ENCODE peak calls at places on chromosomes 3 and 15, in five cellular contexts. J is fibroblast of villous mesenchyme; B is adipocyte; E is mesendoderm; R is CD4-positive, alpha-beta memory T cell. D is an unnamed sample.
A peak's percentile ranks its signal among the peaks of the same experiment; 100 is the strongest.

GRCh38 chr3:4834403-4834866 is 144.8 kb upstream of the BHLHE40 start:
- DNase-seq in R (peak; percentile 84), E (no peak), B (no peak), J (no peak), D (no peak)

GRCh38 chr3:104763007-104763406 is 603.7 kb upstream of the ALCAM start:
- DNase-seq in E (no peak), J (peak; percentile 26), R (no peak), B (peak; percentile 55), D (peak; percentile 80)

GRCh38 chr15:84981054-84981710 is 474 bp upstream of the PDE8A start:
- DNase-seq in J (peak; percentile 97), B (peak; percentile 97), E (peak; percentile 98), R (peak; percentile 95), D (peak; percentile 98)

GRCh38 chr3:115099115-115099884 is 47.8 kb downstream of the ZBTB20 start:
- DNase-seq in R (no peak), J (no peak), E (no peak), B (peak; percentile 54), D (peak; percentile 10)

GRCh38 chr3:51813539-51813938 is 34.5 kb upstream of the IQCF6 start:
- DNase-seq in E (no peak), B (no peak), R (no peak), J (no peak), D (no peak)

GRCh38 chr3:9316881-9317341 is 45.9 kb upstream of the THUMPD3 start:
- DNase-seq in R (no peak), E (peak; percentile 77), B (peak; percentile 49), J (peak; percentile 58), D (peak; percentile 75)

GRCh38 chr3:61979645-61980430 is 393.5 kb downstream of the FEZF2 start:
- DNase-seq in E (no peak), R (no peak), J (peak; percentile 26), B (no peak), D (peak; percentile 32)

GRCh38 chr3:49359623-49360022 is 1.5 kb upstream of the GPX1 start:
- DNase-seq in J (peak; percentile 35), E (no peak), R (no peak), B (no peak), D (no peak)

GRCh38 chr3:194675081-194675640 is 3.2 kb upstream of the LSG1 start:
- DNase-seq in B (no peak), J (no peak), E (no peak), R (no peak), D (peak; percentile 20)

GRCh38 chr3:99875573-99875924 is 57.9 kb downstream of the CMSS1 start:
- DNase-seq in B (peak; percentile 83), J (peak; percentile 80), E (no peak), R (no peak), D (peak; percentile 88)

GRCh38 chr15:82105458-82106205 is 59.8 kb upstream of the MEX3B start:
- DNase-seq in E (peak; percentile 57), J (peak; percentile 34), R (no peak), B (peak; percentile 40), D (peak; percentile 75)

GRCh38 chr3:44339990-44340389 is 1.4 kb downstream of the TCAIM start:
- DNase-seq in J (no peak), B (no peak), R (no peak), E (no peak), D (no peak)

GRCh38 chr3:129249284-129250065 is at the start of gene COPG1:
- DNase-seq in R (peak; percentile 82), B (peak; percentile 94), E (peak; percentile 92), J (peak; percentile 87), D (peak; percentile 90)

GRCh38 chr3:4597204-4597985 is 104.2 kb downstream of the ITPR1 start:
- DNase-seq in E (no peak), R (no peak), J (peak; percentile 48), B (peak; percentile 34), D (no peak)

GRCh38 chr3:192409838-192410683 is 317.3 kb downstream of the FGF12 start:
- DNase-seq in R (no peak), J (no peak), E (peak; percentile 77), B (no peak), D (peak; percentile 3)

GRCh38 chr15:66256692-66257091 is 3.1 kb upstream of the MEGF11 start:
- DNase-seq in R (no peak), B (no peak), J (no peak), E (no peak), D (no peak)

GRCh38 chr15:74725845-74726773 is 781 bp upstream of the CYP1A1 start:
- DNase-seq in J (peak; percentile 7), R (peak; percentile 65), B (peak; percentile 65), E (peak; percentile 34), D (peak; percentile 8)

GRCh38 chr3:176953106-176954080 is 243.9 kb downstream of the TBL1XR1 start:
- DNase-seq in E (no peak), J (peak; percentile 97), R (no peak), B (peak; percentile 71), D (peak; percentile 64)

GRCh38 chr3:117454236-117454635 is 744.7 kb downstream of the TUSC7 start:
- DNase-seq in R (no peak), J (no peak), E (peak; percentile 39), B (no peak), D (no peak)

GRCh38 chr15:47206358-47206978 is 510.8 kb upstream of the SEMA6D start:
- DNase-seq in E (peak; percentile 30), B (no peak), R (no peak), J (no peak), D (no peak)

GRCh38 chr15:95259513-95259912 is 1028.2 kb downstream of the MCTP2 start:
- DNase-seq in J (peak; percentile 87), R (no peak), B (peak; percentile 90), E (peak; percentile 85), D (peak; percentile 89)

GRCh38 chr15:24772709-24773373 is 97.3 kb downstream of the NPAP1 start:
- DNase-seq in B (peak; percentile 83), E (peak; percentile 88), J (peak; percentile 48), R (peak; percentile 69), D (peak; percentile 84)

GRCh38 chr3:31671976-31672375 is 139.3 kb downstream of the STT3B start:
- DNase-seq in J (peak; percentile 53), B (no peak), E (no peak), R (no peak), D (peak; percentile 15)

GRCh38 chr15:57949374-57949938 is 116.1 kb downstream of the ALDH1A2 start:
- DNase-seq in J (no peak), E (no peak), R (no peak), B (no peak), D (no peak)

GRCh38 chr3:120147072-120147871 is 53.0 kb upstream of the GSK3B start:
- DNase-seq in B (no peak), E (peak; percentile 58), J (peak; percentile 36), R (peak; percentile 52), D (no peak)

GRCh38 chr3:184372911-184373310 is 5.1 kb downstream of the THPO start:
- DNase-seq in E (no peak), B (no peak), R (no peak), J (no peak), D (no peak)

GRCh38 chr15:90991587-90992285 is 2.6 kb downstream of the PRC1 start:
- DNase-seq in R (no peak), J (no peak), E (peak; percentile 26), B (no peak), D (no peak)

GRCh38 chr3:124395584-124396340 is 334.5 kb upstream of the UMPS start:
- DNase-seq in J (peak; percentile 21), B (peak; percentile 20), E (no peak), R (no peak), D (peak; percentile 10)

GRCh38 chr15:85276508-85276907 is 103.9 kb upstream of the AKAP13 start:
- DNase-seq in B (no peak), R (no peak), E (no peak), J (no peak), D (no peak)

DNA sequence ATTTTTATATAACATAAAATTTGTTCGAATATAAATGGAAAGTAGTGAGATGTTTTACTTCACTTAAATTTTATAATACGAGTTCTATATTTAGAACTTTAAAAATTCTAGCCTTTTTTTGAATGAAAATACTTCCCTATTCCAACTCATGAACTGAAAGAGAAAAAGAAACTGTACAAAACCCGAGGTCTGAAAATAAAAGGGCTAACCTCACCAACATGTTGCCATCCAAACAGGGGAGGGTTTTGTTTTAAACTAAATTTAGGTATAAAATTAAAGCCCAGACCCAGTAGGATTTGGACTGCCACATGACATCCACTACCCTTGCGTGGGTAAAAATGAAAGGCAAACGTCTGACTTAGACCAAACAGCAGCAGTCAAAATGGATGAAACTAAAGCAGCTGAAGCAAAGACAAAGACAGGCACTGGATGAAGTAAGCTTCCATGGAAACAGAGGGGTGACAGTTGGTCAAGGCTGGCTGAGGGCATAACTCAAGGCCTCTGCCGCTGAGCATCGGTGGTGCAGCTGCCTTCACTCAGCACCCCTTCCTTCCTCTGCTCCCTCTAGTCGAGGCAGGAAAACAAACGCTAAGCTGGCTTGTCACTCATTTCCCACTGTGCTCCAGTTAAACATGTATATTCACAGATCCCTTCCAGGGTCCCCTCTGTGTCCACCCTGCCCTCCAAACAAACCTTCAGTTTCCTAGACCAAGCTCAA is 58.1 kb downstream of the TM4SF4 start:
- DNase-seq in B (no peak), E (no peak), J (no peak), R (no peak), D (no peak)
- H3K4me3 ChIP-seq in B (no peak overlapping the region), E (no peak overlapping the region), J (no peak overlapping the region), R (no peak overlapping the region), D (no peak overlapping the region)

GRCh38 chr15:64624242-64624641 is 151.1 kb downstream of the RBPMS2 start:
- DNase-seq in J (no peak), E (no peak), R (no peak), B (no peak), D (no peak)
- H3K4me3 ChIP-seq in J (no peak overlapping the region), E (no peak overlapping the region), R (no peak overlapping the region), B (no peak overlapping the region), D (no peak overlapping the region)

GRCh38 chr3:196287405-196288140 is at the start of gene PCYT1A:
- DNase-seq in E (peak; percentile 99), B (peak; percentile 97), J (peak; percentile 95), R (peak; percentile 80), D (peak; percentile 96)

GRCh38 chr3:196288141-196288460 is 575 bp upstream of the PCYT1A start:
- DNase-seq in B (no peak), R (no peak), J (peak; percentile 50), E (no peak), D (peak; percentile 55)

GRCh38 chr3:196287066-196287404 is 491 bp downstream of the PCYT1A start:
- DNase-seq in J (peak; percentile 42), B (peak; percentile 58), R (peak; percentile 46), E (no peak), D (peak; percentile 18)

DNA sequence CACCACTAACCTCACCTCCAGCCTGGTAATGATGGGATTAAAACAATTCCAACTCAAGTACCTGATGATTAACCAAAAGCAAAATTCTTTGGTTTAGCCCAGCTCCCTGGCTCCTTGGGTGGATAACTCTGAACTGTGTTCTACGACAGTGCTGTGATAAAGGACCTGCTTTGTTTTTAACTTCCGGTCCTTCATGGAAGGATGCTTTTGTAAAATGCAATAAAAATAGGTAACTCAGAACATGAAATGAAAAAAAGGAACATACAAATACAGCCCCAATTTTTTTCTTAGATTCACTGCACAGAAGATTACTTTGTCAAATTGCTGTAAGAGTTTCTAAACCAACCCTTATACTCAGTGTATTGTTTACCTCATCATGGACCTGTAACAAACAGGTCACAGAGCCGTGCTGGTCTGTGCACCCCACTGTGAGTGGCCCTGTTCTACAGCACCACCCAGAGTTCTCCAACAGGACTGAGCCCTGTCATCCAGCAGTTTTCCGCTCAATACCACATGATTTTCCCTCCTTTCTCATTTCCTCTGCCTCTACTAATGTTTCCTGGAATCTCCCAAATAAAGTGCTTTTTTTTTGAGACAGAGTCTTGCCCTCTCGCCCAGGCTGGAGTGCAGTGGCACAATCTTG is 4.9 kb upstream of the PCYT1A start:
- DNase-seq in J (no peak), B (no peak), E (peak; percentile 53), R (no peak), D (no peak)
- H3K4me3 ChIP-seq in J (no peak overlapping the region), B (no peak overlapping the region), E (no peak overlapping the region), R (no peak overlapping the region), D (no peak overlapping the region)

GRCh38 chr3:122689587-122689986 is 8.9 kb downstream of the PARP14 start:
- DNase-seq in E (no peak), J (peak; percentile 94), R (no peak), B (peak; percentile 19), D (peak; percentile 52)
- H3K4me3 ChIP-seq in E (no peak overlapping the region), J (no peak overlapping the region), R (no peak overlapping the region), B (no peak overlapping the region), D (no peak overlapping the region)

D was measured in fibroblast of pulmonary artery.